ENCODE peak calls at places on chromosomes 12 and 14, in six cellular contexts. C is AG20443, P is NCI-H2029, U is upper lobe of right lung, W is GM18507, J is AML-193. T is an unnamed sample.

GRCh38 chr12:104057771-104058197 is 6.5 kb upstream of the HCFC2 start:
- DNase-seq in C (peak; percentile 49), P (no peak), U (no peak), W (no peak), J (peak; percentile 38), T (no peak)

GRCh38 chr14:54135804-54136280 is 179.2 kb upstream of the BMP4 start:
- DNase-seq in C (no peak), P (no peak), U (no peak), W (no peak), J (no peak), T (no peak)

GRCh38 chr14:38042356-38042755 is 165.3 kb upstream of the SSTR1 start:
- DNase-seq in C (peak; percentile 80), P (no peak), U (no peak), W (no peak), J (no peak), T (peak; percentile 21)

GRCh38 chr14:21252149-21252548 is 17.1 kb downstream of the HNRNPC start:
- DNase-seq in C (no peak), P (no peak), U (no peak), W (no peak), J (no peak), T (no peak)

GRCh38 chr12:32087301-32087700 is 19.3 kb upstream of the BICD1 start:
- DNase-seq in C (no peak), P (no peak), U (no peak), W (no peak), J (no peak), T (no peak)

GRCh38 chr14:94046696-94047250 is 20.6 kb downstream of the OTUB2 start:
- DNase-seq in C (no peak), P (no peak), U (no peak), W (no peak), J (no peak), T (no peak)

GRCh38 chr12:2806700-2807099 is 5.8 kb upstream of the ITFG2 start:
- DNase-seq in C (no peak), P (peak; percentile 40), U (no peak), W (no peak), J (no peak), T (no peak)

GRCh38 chr14:69990319-69990718 is 111.1 kb downstream of the SMOC1 start:
- DNase-seq in C (no peak), P (no peak), U (no peak), W (no peak), J (no peak), T (no peak)

GRCh38 chr12:28939427-28939826 is 209.7 kb upstream of the FAR2 start:
- DNase-seq in C (no peak), P (no peak), U (no peak), W (no peak), J (no peak), T (no peak)

GRCh38 chr12:125013816-125014442 is 20.5 kb downstream of the BRI3BP start:
- DNase-seq in C (no peak), P (no peak), U (no peak), W (no peak), J (no peak), T (no peak)

GRCh38 chr12:46368138-46368537 is 4.4 kb downstream of the SLC38A2 start:
- DNase-seq in C (no peak), P (no peak), U (no peak), W (no peak), J (no peak), T (no peak)

GRCh38 chr14:23663127-23663526 is 27.0 kb downstream of the DHRS2 start:
- DNase-seq in C (no peak), P (no peak), U (no peak), W (no peak), J (no peak), T (no peak)

GRCh38 chr14:20278414-20278813 is 27.3 kb downstream of the TTC5 start:
- DNase-seq in C (no peak), P (peak; percentile 44), U (no peak), W (no peak), J (no peak), T (no peak)

GRCh38 chr12:12305568-12306300 is 38.9 kb upstream of the LRP6 start:
- DNase-seq in C (no peak), P (no peak), U (peak; percentile 66), W (no peak), J (no peak), T (no peak)

GRCh38 chr12:88889326-88890110 is 309.2 kb upstream of the KITLG start:
- DNase-seq in C (no peak), P (no peak), U (no peak), W (no peak), J (no peak), T (no peak)

GRCh38 chr14:106831322-106831720 is 1304.9 kb downstream of the TMEM121 start:
- DNase-seq in C (no peak), P (no peak), U (peak; percentile 71), W (no peak), J (peak; percentile 3), T (peak; percentile 56)

GRCh38 chr12:56574210-56574609 is 52.6 kb downstream of the RBMS2 start:
- DNase-seq in C (no peak), P (no peak), U (no peak), W (no peak), J (peak; percentile 42), T (no peak)

GRCh38 chr12:11580125-11580751 is 69.2 kb upstream of the ETV6 start:
- DNase-seq in C (peak; percentile 74), P (no peak), U (peak; percentile 66), W (no peak), J (peak; percentile 84), T (no peak)

GRCh38 chr12:85424581-85425348 is 144.7 kb downstream of the ALX1 start:
- DNase-seq in C (no peak), P (no peak), U (no peak), W (no peak), J (peak; percentile 57), T (peak; percentile 46)

T was measured in Caco-2.